ENCODE peak calls at places on chromosomes 12 and 14, in six cellular contexts. One of them, this sample, is unnamed.

GRCh38 chr14:32478027-32478426 is 148.9 kb downstream of the AKAP6 start:
- DNase-seq in cardiac muscle cell: no peak
- DNase-seq in substantia nigra: no peak
- DNase-seq in activated CD4-positive, alpha-beta memory T cell treated with anti-CD3 and anti-CD28 coated beads, Interleukin-2, amount 10 ng/mL, durations not matched to agents 7 days and 5 days: no peak
- DNase-seq in stimulated activated CD8-positive, alpha-beta memory T cell treated with anti-CD3 and anti-CD28 coated beads, Interleukin-15, amount 100 ng/mL, for 4 hours: no peak
- DNase-seq in D341Med: no peak
- DNase-seq in this sample: no peak

GRCh38 chr12:80821513-80822000 is 104.8 kb downstream of the MYF5 start:
- DNase-seq in D341Med: no peak
- DNase-seq in stimulated activated CD8-positive, alpha-beta memory T cell treated with anti-CD3 and anti-CD28 coated beads, Interleukin-15, amount 100 ng/mL, for 4 hours: no peak
- DNase-seq in substantia nigra: no peak
- DNase-seq in cardiac muscle cell: no peak
- DNase-seq in activated CD4-positive, alpha-beta memory T cell treated with anti-CD3 and anti-CD28 coated beads, Interleukin-2, amount 10 ng/mL, durations not matched to agents 7 days and 5 days: no peak
- DNase-seq in this sample: peak

GRCh38 chr12:52189376-52190174 is 2.2 kb downstream of the KRT80 start:
- DNase-seq in cardiac muscle cell: peak
- DNase-seq in stimulated activated CD8-positive, alpha-beta memory T cell treated with anti-CD3 and anti-CD28 coated beads, Interleukin-15, amount 100 ng/mL, for 4 hours: no peak
- DNase-seq in substantia nigra: no peak
- DNase-seq in activated CD4-positive, alpha-beta memory T cell treated with anti-CD3 and anti-CD28 coated beads, Interleukin-2, amount 10 ng/mL, durations not matched to agents 7 days and 5 days: no peak
- DNase-seq in D341Med: no peak
- DNase-seq in this sample: no peak

GRCh38 chr12:66329941-66330340 is 27.6 kb downstream of the HELB start:
- DNase-seq in substantia nigra: no peak
- DNase-seq in activated CD4-positive, alpha-beta memory T cell treated with anti-CD3 and anti-CD28 coated beads, Interleukin-2, amount 10 ng/mL, durations not matched to agents 7 days and 5 days: no peak
- DNase-seq in D341Med: no peak
- DNase-seq in stimulated activated CD8-positive, alpha-beta memory T cell treated with anti-CD3 and anti-CD28 coated beads, Interleukin-15, amount 100 ng/mL, for 4 hours: no peak
- DNase-seq in cardiac muscle cell: peak
- DNase-seq in this sample: no peak

GRCh38 chr12:59578239-59578638 is 17.6 kb upstream of the SLC16A7 start:
- DNase-seq in activated CD4-positive, alpha-beta memory T cell treated with anti-CD3 and anti-CD28 coated beads, Interleukin-2, amount 10 ng/mL, durations not matched to agents 7 days and 5 days: no peak
- DNase-seq in D341Med: no peak
- DNase-seq in cardiac muscle cell: no peak
- DNase-seq in substantia nigra: no peak
- DNase-seq in stimulated activated CD8-positive, alpha-beta memory T cell treated with anti-CD3 and anti-CD28 coated beads, Interleukin-15, amount 100 ng/mL, for 4 hours: no peak
- DNase-seq in this sample: no peak

GRCh38 chr14:75399819-75400678 is 27.8 kb upstream of the JDP2 start:
- DNase-seq in substantia nigra: peak
- DNase-seq in D341Med: peak
- DNase-seq in cardiac muscle cell: peak
- DNase-seq in stimulated activated CD8-positive, alpha-beta memory T cell treated with anti-CD3 and anti-CD28 coated beads, Interleukin-15, amount 100 ng/mL, for 4 hours: no peak
- DNase-seq in activated CD4-positive, alpha-beta memory T cell treated with anti-CD3 and anti-CD28 coated beads, Interleukin-2, amount 10 ng/mL, durations not matched to agents 7 days and 5 days: no peak
- DNase-seq in this sample: no peak

GRCh38 chr12:111768159-111768895 is 1.6 kb downstream of the ALDH2 start:
- DNase-seq in substantia nigra: no peak
- DNase-seq in activated CD4-positive, alpha-beta memory T cell treated with anti-CD3 and anti-CD28 coated beads, Interleukin-2, amount 10 ng/mL, durations not matched to agents 7 days and 5 days: no peak
- DNase-seq in cardiac muscle cell: no peak
- DNase-seq in D341Med: peak
- DNase-seq in stimulated activated CD8-positive, alpha-beta memory T cell treated with anti-CD3 and anti-CD28 coated beads, Interleukin-15, amount 100 ng/mL, for 4 hours: no peak
- DNase-seq in this sample: no peak

GRCh38 chr14:68734231-68734732 is 58.6 kb downstream of the ZFP36L1 start:
- DNase-seq in activated CD4-positive, alpha-beta memory T cell treated with anti-CD3 and anti-CD28 coated beads, Interleukin-2, amount 10 ng/mL, durations not matched to agents 7 days and 5 days: peak
- DNase-seq in substantia nigra: no peak
- DNase-seq in cardiac muscle cell: no peak
- DNase-seq in stimulated activated CD8-positive, alpha-beta memory T cell treated with anti-CD3 and anti-CD28 coated beads, Interleukin-15, amount 100 ng/mL, for 4 hours: peak
- DNase-seq in D341Med: no peak
- DNase-seq in this sample: no peak

GRCh38 chr14:103099733-103100280 is 5.3 kb downstream of the EXOC3L4 start:
- DNase-seq in D341Med: no peak
- DNase-seq in stimulated activated CD8-positive, alpha-beta memory T cell treated with anti-CD3 and anti-CD28 coated beads, Interleukin-15, amount 100 ng/mL, for 4 hours: no peak
- DNase-seq in cardiac muscle cell: no peak
- DNase-seq in activated CD4-positive, alpha-beta memory T cell treated with anti-CD3 and anti-CD28 coated beads, Interleukin-2, amount 10 ng/mL, durations not matched to agents 7 days and 5 days: no peak
- DNase-seq in substantia nigra: no peak
- DNase-seq in this sample: no peak

This sample was measured in endodermal cell.